ENCODE peak calls at places on chromosomes 13 and 19, in eight cellular contexts. C is breast epithelium, W is fibroblast of lung, Y is small intestine, D is GM06990, V is GM23338, F is neuronal stem cell, K is heart left ventricle. L is an unnamed sample.

GRCh38 chr13:113137656-113138292 is 15.2 kb downstream of the F10 start:
- DNase-seq in W (no peak), V (no peak), F (no peak), C (no peak), Y (no peak), K (no peak), D (no peak), L (no peak)

GRCh38 chr13:63184693-63185092 is 1769.0 kb upstream of the PCDH20 start:
- DNase-seq in V (peak; percentile 84), F (peak; percentile 47), Y (no peak), K (no peak), W (peak; percentile 93), D (no peak), C (no peak), L (peak; percentile 78)

GRCh38 chr13:19927117-19927734 is 31.3 kb upstream of the ZMYM2 start:
- DNase-seq in C (no peak), D (no peak), Y (peak; percentile 40), F (no peak), V (peak; percentile 50), W (peak; percentile 24), K (no peak), L (peak; percentile 46)

GRCh38 chr13:101985321-101985720 is 416.5 kb downstream of the FGF14 start:
- DNase-seq in D (no peak), V (no peak), K (no peak), Y (no peak), C (no peak), F (no peak), W (peak; percentile 20), L (no peak)

GRCh38 chr19:51263808-51264207 is 12.9 kb downstream of the SIGLECL1 start:
- DNase-seq in C (no peak), K (no peak), W (no peak), D (no peak), F (no peak), V (no peak), Y (no peak), L (no peak)

GRCh38 chr19:6260912-6261636 is 18.7 kb downstream of the MLLT1 start:
- DNase-seq in K (no peak), Y (no peak), F (no peak), V (peak; percentile 82), D (no peak), W (no peak), C (no peak), L (no peak)

GRCh38 chr13:45219123-45219891 is 18.5 kb upstream of the KCTD4 start:
- DNase-seq in F (no peak), C (no peak), Y (peak; percentile 87), W (peak; percentile 42), D (no peak), K (no peak), V (no peak), L (no peak)

GRCh38 chr19:12847159-12848139 is 9.1 kb downstream of the MAST1 start:
- DNase-seq in V (peak; percentile 93), F (peak; percentile 86), K (peak; percentile 83), W (peak; percentile 67), D (peak; percentile 86), C (peak; percentile 74), Y (peak; percentile 72), L (peak; percentile 85)

DNA sequence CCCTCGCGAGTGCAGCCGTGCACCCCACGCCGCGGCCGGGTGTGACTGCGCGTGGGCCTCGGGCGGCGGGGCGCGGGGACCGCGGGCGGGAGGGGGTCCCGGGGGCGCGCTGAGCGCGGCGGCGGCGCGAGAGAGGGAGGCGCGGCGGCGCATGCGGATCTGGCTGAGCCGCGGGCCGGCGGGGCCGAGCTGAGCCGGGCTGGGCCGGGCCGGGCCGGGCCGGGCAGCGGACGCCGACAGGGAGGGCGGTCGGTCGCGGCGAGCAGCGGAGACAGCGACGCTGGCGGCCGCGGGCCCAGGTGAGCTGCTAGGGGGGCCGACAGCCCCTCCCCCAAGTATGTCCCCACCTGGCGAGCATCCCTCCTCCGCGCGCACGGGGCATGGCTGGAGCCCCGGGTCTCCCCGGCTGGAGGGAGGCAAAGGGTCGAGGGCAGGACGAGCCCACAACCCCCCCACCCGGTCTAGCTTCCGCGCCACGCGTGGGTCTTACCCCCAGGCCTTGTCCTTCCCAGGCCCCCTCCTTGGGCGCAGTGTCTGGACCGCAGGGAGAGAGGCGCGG is 285 bp downstream of the SPTBN4 start:
- DNase-seq in Y (no peak), W (no peak), D (peak; percentile 20), V (peak; percentile 54), K (no peak), F (no peak), C (no peak), L (no peak)
- H3K4me3 ChIP-seq in Y (peak overlapping the region; percentile 46), W (no peak overlapping the region), D (peak overlapping the region; percentile 66), V (peak overlapping the region; percentile 88), K (peak overlapping the region; percentile 80), F (peak overlapping the region; percentile 72), C (peak overlapping the region; percentile 78), L (no peak overlapping the region)

GRCh38 chr13:48383384-48383783 is 29.5 kb downstream of the LPAR6 start:
- DNase-seq in W (no peak), V (no peak), Y (no peak), F (no peak), D (no peak), C (no peak), K (no peak), L (no peak)
- H3K36me3 ChIP-seq in W (no peaks in the 10 kb centered on the region), V (no peaks in the 10 kb centered on the region), Y (peaks cover 4% of the 10 kb centered on the region), F (peaks cover 51% of the 10 kb centered on the region), D (no peaks in the 10 kb centered on the region), C (no peaks in the 10 kb centered on the region), K (no peaks in the 10 kb centered on the region), L (peaks cover 22% of the 10 kb centered on the region)

GRCh38 chr19:17829855-17830566 is 8.7 kb upstream of the INSL3 start:
- DNase-seq in K (no peak), V (peak; percentile 94), C (no peak), W (peak; percentile 53), D (no peak), Y (peak; percentile 51), F (peak; percentile 72), L (no peak)
- H3K4me3 ChIP-seq in K (peak overlapping the region; percentile 23), V (peak overlapping the region; percentile 90), C (no peak overlapping the region), W (no peak overlapping the region), D (no peak overlapping the region), Y (no peak overlapping the region), F (peak overlapping the region; percentile 80), L (no peak overlapping the region)

GRCh38 chr19:4053423-4054324 is 13.0 kb downstream of the ZBTB7A start:
- DNase-seq in C (no peak), W (peak; percentile 13), F (no peak), K (peak; percentile 18), D (no peak), Y (peak; percentile 63), V (no peak), L (no peak)
- H3K36me3 ChIP-seq in C (peaks cover 9% of the 10 kb centered on the region), W (peaks cover 28% of the 10 kb centered on the region), F (peaks cover 48% of the 10 kb centered on the region), K (peaks cover 24% of the 10 kb centered on the region), D (peaks cover 22% of the 10 kb centered on the region), Y (peaks cover 14% of the 10 kb centered on the region), V (no peaks in the 10 kb centered on the region), L (peaks cover 21% of the 10 kb centered on the region)

DNA sequence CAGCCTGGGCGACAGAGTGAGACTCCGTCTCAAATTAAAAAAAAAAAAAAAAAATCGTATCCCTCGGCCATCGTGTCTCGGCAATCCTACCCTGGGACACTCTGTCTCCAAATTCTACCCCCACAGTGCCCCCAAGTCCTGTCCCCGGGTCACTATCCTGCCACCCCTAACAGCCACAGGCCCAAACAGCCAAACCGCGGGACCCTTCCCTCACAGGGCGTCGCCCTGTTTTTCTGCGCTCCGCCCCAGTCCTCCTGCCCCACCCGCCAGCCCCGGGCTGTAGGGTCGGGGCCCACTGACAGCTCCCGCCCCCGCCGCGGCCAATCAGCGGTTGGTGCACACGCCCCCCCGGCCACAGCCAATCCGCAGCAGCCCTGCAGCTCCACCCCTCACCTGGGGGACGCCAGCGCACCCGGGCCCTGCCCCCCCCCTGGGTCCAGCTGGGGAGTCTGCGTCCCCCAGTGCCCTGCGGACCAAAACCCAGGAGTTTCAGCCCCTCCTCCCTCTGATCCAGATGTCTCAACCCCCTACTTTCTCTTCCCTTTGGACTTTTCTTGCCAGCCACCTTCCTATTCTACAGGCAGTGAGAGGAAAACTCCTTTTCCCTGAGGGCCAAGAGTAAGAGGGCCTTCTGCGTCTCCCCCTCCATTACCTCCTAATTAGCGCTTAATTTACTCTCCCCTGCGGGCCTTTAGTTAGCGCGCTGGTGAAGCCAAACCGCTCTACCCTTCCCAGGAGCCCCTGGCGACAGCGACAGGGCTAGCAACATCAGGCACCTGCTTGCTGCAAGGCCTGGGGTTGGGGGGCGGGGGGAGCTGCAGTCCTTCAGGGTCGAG is 1.5 kb upstream of the BCAT2 start:
- DNase-seq in W (peak; percentile 70), Y (peak; percentile 79), K (peak; percentile 91), D (peak; percentile 89), C (peak; percentile 85), V (peak; percentile 94), F (peak; percentile 80), L (peak; percentile 90)
- H3K4me3 ChIP-seq in W (peak overlapping the region; percentile 35), Y (peak overlapping the region; percentile 2), K (peak overlapping the region; percentile 66), D (peak overlapping the region; percentile 82), C (peak overlapping the region; percentile 60), V (peak overlapping the region; percentile 83), F (no peak overlapping the region), L (peak overlapping the region; percentile 59)

DNA sequence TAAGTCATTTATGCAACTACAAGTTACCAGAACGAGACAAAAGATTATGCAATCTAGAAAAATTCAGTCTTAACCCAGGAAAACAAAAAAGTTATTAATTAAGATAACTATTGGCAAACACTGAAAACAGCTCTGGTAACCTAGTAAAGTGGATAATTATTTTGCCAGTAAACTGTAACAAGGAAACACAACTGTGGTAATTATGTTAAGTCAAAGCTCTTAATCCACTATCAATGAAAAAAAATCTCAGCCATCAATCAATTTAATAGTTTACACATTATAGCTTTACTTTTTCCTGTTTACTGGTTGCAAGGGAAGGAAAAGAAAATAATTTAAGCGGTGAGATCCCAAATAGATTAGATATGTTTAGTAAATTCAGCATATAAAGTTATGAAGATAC is 11.2 kb downstream of the EXOSC8 start:
- DNase-seq in F (no peak), D (no peak), V (no peak), W (no peak), K (no peak), Y (no peak), C (no peak), L (no peak)
- H3K36me3 ChIP-seq in F (peaks cover 99% of the 10 kb centered on the region), D (peaks cover 7% of the 10 kb centered on the region), V (peaks cover 40% of the 10 kb centered on the region), W (peaks cover 7% of the 10 kb centered on the region), K (peaks cover 37% of the 10 kb centered on the region), Y (peaks cover 15% of the 10 kb centered on the region), C (peaks cover 26% of the 10 kb centered on the region), L (peaks cover 88% of the 10 kb centered on the region)

GRCh38 chr13:32946558-32946957 is 69.7 kb upstream of the KL start:
- DNase-seq in C (no peak), W (no peak), Y (no peak), D (no peak), K (no peak), F (no peak), V (no peak), L (peak; percentile 42)

GRCh38 chr13:32941368-32941767 is 74.9 kb upstream of the KL start:
- DNase-seq in V (no peak), D (no peak), F (no peak), K (no peak), W (no peak), Y (no peak), C (no peak), L (peak; percentile 58)

GRCh38 chr13:32938907-32939306 is 77.3 kb upstream of the KL start:
- DNase-seq in C (no peak), K (no peak), F (no peak), D (no peak), V (no peak), Y (no peak), W (peak; percentile 55), L (no peak)

GRCh38 chr13:32940601-32941000 is 75.6 kb upstream of the KL start:
- DNase-seq in D (no peak), F (no peak), V (no peak), W (peak; percentile 58), C (no peak), Y (no peak), K (no peak), L (peak; percentile 98)
- H3K4me3 ChIP-seq in D (no peak overlapping the region), F (no peak overlapping the region), V (no peak overlapping the region), W (no peak overlapping the region), C (no peak overlapping the region), Y (no peak overlapping the region), K (no peak overlapping the region), L (peak overlapping the region; percentile 33)